ENCODE peak calls at places on chromosomes 6 and 20, in six cellular contexts. V, N, D, P, T and B are unnamed samples.

GRCh38 chr6:131159578-131159977 is 24.3 kb downstream of the AKAP7 start:
- DNase-seq in N (no peak), P (peak), T (no peak), V (no peak), D (no peak), B (no peak)

GRCh38 chr6:3585320-3585935 is 128.6 kb upstream of the SLC22A23 start:
- DNase-seq in T (no peak), D (no peak), N (no peak), V (no peak), P (peak), B (no peak)

GRCh38 chr20:35049776-35050352 is 42.7 kb downstream of the TRPC4AP start:
- DNase-seq in N (no peak), T (no peak), V (no peak), P (no peak), D (no peak), B (no peak)

GRCh38 chr6:56388414-56388752 is 141.0 kb upstream of the COL21A1 start:
- DNase-seq in D (no peak), P (no peak), T (no peak), V (no peak), N (no peak), B (no peak)

GRCh38 chr6:125363010-125363359 is 61.2 kb upstream of the HDDC2 start:
- DNase-seq in P (peak), D (no peak), N (no peak), V (no peak), T (no peak), B (no peak)

GRCh38 chr20:51562334-51563140 is 20.0 kb upstream of the NFATC2 start:
- DNase-seq in N (no peak), T (peak), D (peak), P (peak), V (peak), B (peak)

GRCh38 chr6:73521351-73522254 is 771 bp upstream of the EEF1A1 start:
- DNase-seq in P (peak), T (peak), V (peak), D (no peak), N (peak), B (peak)

GRCh38 chr6:87165169-87165568 is 9.8 kb downstream of the ZNF292 start:
- DNase-seq in T (no peak), D (no peak), N (no peak), V (no peak), P (no peak), B (no peak)

GRCh38 chr6:42007753-42008528 is 42.4 kb upstream of the TAF8 start:
- DNase-seq in T (no peak), D (no peak), N (peak), V (no peak), P (no peak), B (no peak)

GRCh38 chr6:46184114-46184513 is 13.3 kb upstream of the ENPP5 start:
- DNase-seq in N (no peak), P (peak), V (no peak), D (no peak), T (no peak), B (no peak)

GRCh38 chr20:35135867-35136586 is 11.1 kb downstream of the EDEM2 start:
- DNase-seq in D (peak), P (peak), T (peak), V (no peak), N (no peak), B (no peak)

GRCh38 chr6:38739532-38739931 is 24.4 kb downstream of the DNAH8 start:
- DNase-seq in D (no peak), N (no peak), V (no peak), P (peak), T (no peak), B (no peak)

GRCh38 chr6:18501313-18502013 is 114.3 kb downstream of the RNF144B start:
- DNase-seq in D (peak), V (peak), T (peak), N (no peak), P (peak), B (no peak)

GRCh38 chr20:32157611-32158010 is 48.1 kb downstream of the TM9SF4 start:
- DNase-seq in P (no peak), T (no peak), D (no peak), V (no peak), N (no peak), B (no peak)

GRCh38 chr20:31497838-31498540 is 16.3 kb upstream of the HM13 start:
- DNase-seq in D (peak), T (peak), P (peak), V (no peak), N (no peak), B (no peak)

GRCh38 chr6:53464942-53465460 is 79.9 kb downstream of the GCLC start:
- DNase-seq in P (peak), T (no peak), N (no peak), V (no peak), D (peak), B (no peak)

GRCh38 chr6:57207141-57207540 is 15.0 kb downstream of the RAB23 start:
- DNase-seq in V (no peak), P (peak), D (no peak), N (no peak), T (no peak), B (no peak)

GRCh38 chr6:44268095-44268628 is 2.1 kb upstream of the TMEM151B start:
- DNase-seq in V (peak), D (no peak), T (no peak), P (peak), N (peak), B (peak)

GRCh38 chr6:37860226-37860839 is 40.8 kb downstream of the ZFAND3 start:
- DNase-seq in P (peak), D (no peak), V (no peak), N (peak), T (peak), B (no peak)

GRCh38 chr6:88763160-88763559 is 200.3 kb downstream of the RNGTT start:
- DNase-seq in T (no peak), P (no peak), V (no peak), D (no peak), N (peak), B (no peak)

GRCh38 chr6:125924169-125924568 is 32.4 kb upstream of the HINT3 start:
- DNase-seq in D (no peak), P (no peak), T (no peak), N (no peak), V (no peak), B (no peak)

GRCh38 chr6:167145468-167145867 is 12.3 kb downstream of the GPR31 start:
- DNase-seq in T (no peak), P (no peak), D (no peak), N (no peak), V (no peak), B (no peak)

GRCh38 chr6:15431762-15432495 is 186.1 kb downstream of the JARID2 start:
- DNase-seq in T (no peak), N (no peak), P (peak), V (no peak), D (peak), B (no peak)

GRCh38 chr6:113970808-113971676 is at the start of gene HDAC2:
- DNase-seq in N (peak), T (peak), P (peak), D (peak), V (peak), B (peak)

GRCh38 chr6:13624871-13625288 is 9.7 kb downstream of the NOL7 start:
- DNase-seq in D (no peak), T (no peak), N (peak), V (peak), P (peak), B (peak)

GRCh38 chr20:50019466-50020256 is 36.9 kb downstream of the SNAI1 start:
- DNase-seq in N (no peak), V (no peak), D (peak), P (no peak), T (peak), B (no peak)

GRCh38 chr6:158269657-158270056 is 42.6 kb upstream of the TULP4 start:
- DNase-seq in P (no peak), N (no peak), V (no peak), D (no peak), T (no peak), B (no peak)

GRCh38 chr6:7042654-7043545 is 64.9 kb upstream of the RREB1 start:
- DNase-seq in V (no peak), T (no peak), P (no peak), D (no peak), N (no peak), B (no peak)

GRCh38 chr6:6684365-6684833 is 95.9 kb downstream of the LY86 start:
- DNase-seq in V (peak), P (no peak), D (no peak), N (no peak), T (no peak), B (peak)

GRCh38 chr6:39685486-39685826 is 39.8 kb downstream of the KIF6 start:
- DNase-seq in P (no peak), D (no peak), V (no peak), N (no peak), T (no peak), B (peak)

GRCh38 chr6:150325093-150325772 is 43.6 kb upstream of the IYD start:
- DNase-seq in D (no peak), V (no peak), N (no peak), T (no peak), P (no peak), B (no peak)

GRCh38 chr6:27593861-27594260 is 121.0 kb upstream of the ZNF184 start:
- DNase-seq in V (no peak), D (no peak), N (no peak), T (no peak), P (no peak), B (no peak)

GRCh38 chr20:23537030-23537429 is 31.3 kb downstream of the CST9L start:
- DNase-seq in V (no peak), N (no peak), P (no peak), T (no peak), D (no peak), B (no peak)

GRCh38 chr20:49948809-49949507 is 12.8 kb downstream of the RNF114 start:
- DNase-seq in P (peak), V (no peak), D (no peak), N (no peak), T (no peak), B (no peak)

GRCh38 chr20:15930324-15931305 is 642.6 kb downstream of the KIF16B start:
- DNase-seq in V (no peak), T (no peak), P (peak), D (no peak), N (peak), B (no peak)

GRCh38 chr20:49916146-49917002 is 1.0 kb upstream of the SPATA2 start:
- DNase-seq in P (peak), V (peak), D (no peak), T (no peak), N (peak), B (no peak)

GRCh38 chr20:63217706-63218105 is 1.8 kb upstream of the YTHDF1 start:
- DNase-seq in P (no peak), T (no peak), D (no peak), N (no peak), V (no peak), B (no peak)

GRCh38 chr20:36493013-36493800 is 48.1 kb upstream of the MYL9 start:
- DNase-seq in P (no peak), D (no peak), T (no peak), N (peak), V (no peak), B (peak)

DNA sequence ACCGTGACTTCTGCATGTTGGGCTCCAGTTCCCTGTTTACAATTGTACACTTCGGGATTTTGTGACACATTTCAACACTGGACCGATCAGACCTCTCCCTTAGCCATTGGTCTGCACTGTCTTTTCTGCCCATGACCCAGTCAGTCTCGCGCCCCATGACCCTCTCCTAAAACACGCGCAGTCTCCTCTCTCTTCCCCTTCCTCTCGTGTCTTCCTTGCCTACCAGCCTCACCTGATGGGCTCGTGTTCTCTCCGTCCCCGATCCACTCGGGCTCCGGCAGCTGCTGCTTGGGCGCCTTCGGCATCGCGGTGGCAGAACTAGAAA is 520 bp upstream of the ABCF1 start:
- DNase-seq in D (no peak), P (no peak), V (no peak), T (no peak), N (no peak), B (no peak)
- TF ChIP-seq CTCF in D (no peak), P (no peak), V (no peak), T (no peak), N (no peak), B (no peak)

GRCh38 chr20:20235681-20236080 is 132.2 kb upstream of the INSM1 start:
- DNase-seq in T (no peak), V (no peak), D (no peak), P (no peak), N (no peak), B (no peak)

GRCh38 chr20:20233041-20233514 is 134.8 kb upstream of the INSM1 start:
- DNase-seq in N (no peak), D (no peak), P (no peak), V (no peak), T (no peak), B (no peak)

GRCh38 chr20:20241966-20242365 is 125.9 kb upstream of the INSM1 start:
- DNase-seq in D (no peak), T (no peak), V (no peak), N (no peak), P (no peak), B (no peak)

GRCh38 chr20:20231528-20232298 is 136.2 kb upstream of the INSM1 start:
- DNase-seq in V (no peak), T (no peak), N (no peak), D (no peak), P (no peak), B (no peak)

GRCh38 chr20:20237093-20237959 is 130.6 kb upstream of the INSM1 start:
- DNase-seq in V (peak), N (peak), T (peak), D (no peak), P (peak), B (peak)
- TF ChIP-seq CTCF in V (peak), N (peak), T (peak), D (peak), P (peak), B (peak)

DNA sequence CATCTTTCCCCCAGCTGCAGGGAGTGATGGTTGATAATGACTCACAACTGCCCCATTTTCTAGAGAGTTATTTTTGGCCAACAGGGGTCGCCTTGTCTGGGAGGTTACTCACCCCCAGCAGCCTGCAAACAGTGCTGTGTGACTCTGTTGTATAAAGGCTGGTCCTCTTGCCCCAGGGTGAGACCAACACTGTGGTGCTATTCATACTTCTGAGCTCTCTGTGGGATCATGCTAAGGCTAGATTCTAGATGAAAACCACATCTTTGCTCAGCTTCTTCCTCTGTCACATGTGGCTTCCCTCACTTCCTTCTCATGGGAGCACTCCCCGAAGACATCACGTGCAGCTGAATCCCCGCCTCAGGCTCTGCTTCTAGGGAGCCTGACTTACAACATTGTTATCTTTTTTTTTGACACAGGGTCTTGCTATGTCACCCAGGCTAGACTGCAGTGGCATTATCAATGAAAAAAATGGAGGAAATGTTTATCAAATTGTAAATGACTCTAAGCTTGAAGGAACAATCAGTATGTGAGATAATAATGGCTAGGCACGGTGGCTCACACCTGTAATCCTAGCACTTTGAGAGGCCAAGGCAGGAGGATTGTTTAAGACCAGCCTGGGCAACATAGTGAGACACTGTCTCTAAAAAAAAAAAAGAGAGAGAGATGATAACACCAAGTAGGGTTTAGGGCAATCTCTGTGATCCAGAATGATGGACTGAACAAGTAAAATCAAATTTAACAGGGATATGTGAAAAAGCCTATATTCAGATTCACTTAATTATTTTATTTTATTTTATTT is 55.7 kb upstream of the SLC23A2 start:
- DNase-seq in T (peak), V (peak), D (no peak), P (peak), N (peak), B (peak)
- TF ChIP-seq CTCF in T (no peak), V (no peak), D (no peak), P (peak), N (peak), B (peak)

GRCh38 chr6:1313364-1313754 is 1.5 kb downstream of the FOXQ1 start:
- DNase-seq in N (no peak), V (peak), D (no peak), T (no peak), P (no peak), B (no peak)

GRCh38 chr6:1314617-1315016 is 2.7 kb downstream of the FOXQ1 start:
- DNase-seq in V (no peak), N (no peak), T (no peak), D (no peak), P (no peak), B (no peak)

GRCh38 chr6:1315201-1315559 is 3.3 kb downstream of the FOXQ1 start:
- DNase-seq in N (no peak), D (no peak), V (no peak), T (no peak), P (no peak), B (no peak)

GRCh38 chr6:1312444-1313363 is 806 bp downstream of the FOXQ1 start:
- DNase-seq in T (no peak), D (no peak), P (no peak), V (peak), N (no peak), B (no peak)

DNA sequence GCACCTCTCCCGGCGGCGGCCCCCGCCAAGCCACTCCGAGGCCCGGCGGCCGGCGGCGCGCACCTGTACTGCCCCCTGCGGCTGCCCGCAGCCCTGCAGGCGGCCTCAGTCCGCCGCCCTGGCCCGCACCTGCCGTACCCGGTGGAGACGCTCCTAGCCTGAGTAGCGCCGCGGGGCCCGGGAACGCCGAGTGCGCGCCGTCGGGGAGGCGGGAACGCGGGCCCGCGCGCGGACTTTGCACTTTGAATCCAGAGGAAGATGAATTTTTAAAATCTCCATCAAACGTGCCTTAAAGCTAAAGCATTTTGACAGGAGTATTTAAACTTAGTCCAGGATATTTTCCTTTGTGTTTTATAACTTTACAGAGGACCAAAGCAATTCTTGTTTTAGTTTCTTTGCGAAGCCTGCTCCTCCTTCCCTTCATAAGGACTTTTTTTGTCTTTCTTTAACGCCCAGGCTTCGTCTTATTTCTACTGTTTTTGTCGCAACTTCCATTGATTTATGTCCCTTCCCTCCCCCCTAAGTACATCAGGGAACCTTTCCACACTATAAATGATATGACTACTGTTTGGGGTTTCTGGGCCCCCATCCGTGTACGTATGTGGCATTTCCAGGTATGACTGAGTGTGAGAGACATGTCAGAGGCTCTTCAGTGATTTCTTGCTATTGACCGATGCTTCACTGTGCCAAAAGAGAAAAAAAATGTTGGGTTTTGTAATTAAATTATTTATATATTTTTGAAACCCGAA is 2.0 kb downstream of the FOXQ1 start:
- DNase-seq in P (no peak), D (no peak), T (no peak), N (no peak), V (peak), B (no peak)
- TF ChIP-seq CTCF in P (no peak), D (peak), T (peak), N (no peak), V (peak), B (no peak)

DNA sequence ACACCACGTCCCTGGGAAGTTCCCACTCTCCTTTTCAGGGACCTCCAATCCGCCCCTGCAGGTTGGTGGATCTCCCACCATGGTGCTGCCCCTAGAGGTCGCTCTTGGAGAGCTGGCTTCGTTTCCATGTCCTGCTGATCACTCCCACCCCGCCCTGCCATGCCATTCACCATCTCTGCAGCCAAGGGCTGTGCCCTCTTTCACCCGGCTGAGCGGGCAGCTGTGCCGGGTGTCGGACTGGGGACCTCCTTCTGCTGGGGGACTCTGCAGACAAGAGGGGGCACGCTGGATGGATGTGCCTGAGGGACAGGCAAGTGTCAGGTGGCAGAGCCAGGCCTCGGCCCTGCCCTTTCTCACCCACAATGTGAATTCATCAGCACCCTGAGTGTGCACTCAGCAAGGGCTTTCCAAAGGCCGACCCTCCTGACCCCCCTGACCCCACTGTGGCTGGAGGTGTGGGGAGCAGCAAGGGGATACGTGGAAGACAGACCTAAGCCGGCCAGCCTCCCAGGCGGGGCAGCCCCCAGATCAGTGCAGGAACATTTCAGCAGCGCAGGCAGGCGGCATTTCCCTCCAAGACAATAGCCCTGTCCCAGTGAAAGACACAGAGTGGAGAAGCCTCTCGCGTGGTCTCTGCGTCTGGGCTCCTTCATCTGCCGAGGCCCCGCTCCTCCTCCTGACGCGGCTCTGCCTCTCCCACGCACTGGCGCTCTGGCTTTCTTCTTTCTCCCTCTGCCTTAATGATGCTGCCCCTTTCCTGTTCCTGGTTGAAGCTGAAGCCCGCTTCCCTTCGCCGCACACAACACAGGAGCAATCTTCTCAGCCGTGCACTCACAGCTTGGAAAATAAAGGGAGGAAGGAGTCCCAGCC is 347.2 kb downstream of the CDH4 start:
- DNase-seq in D (no peak), N (no peak), V (no peak), T (no peak), P (no peak), B (no peak)
- TF ChIP-seq CTCF in D (no peak), N (peak), V (no peak), T (no peak), P (no peak), B (no peak)